ENCODE peak calls at places on chromosomes 12 and 14, in four cellular contexts. L is omental fat pad, Q is cardiac muscle cell, U is upper lobe of left lung. P is an unnamed sample.
A peak's percentile ranks its signal among the peaks of the same experiment; 100 is the strongest.

GRCh38 chr14:83355609-83356008 is 1822.0 kb upstream of the SEL1L start:
- DNase-seq in L (no peak), Q (no peak), U (no peak), P (no peak)

GRCh38 chr14:30194769-30195168 is 267.1 kb upstream of the PRKD1 start:
- DNase-seq in L (no peak), Q (no peak), U (no peak), P (no peak)

GRCh38 chr12:120628919-120629318 is 11.5 kb upstream of the CABP1 start:
- DNase-seq in L (no peak), Q (peak; percentile 64), U (no peak), P (peak; percentile 63)

GRCh38 chr12:87848248-87848868 is 180.8 kb downstream of the C12orf50 start:
- DNase-seq in L (no peak), Q (peak; percentile 72), U (no peak), P (no peak)

GRCh38 chr14:39217214-39217879 is 16.4 kb upstream of the MIA2 start:
- DNase-seq in L (no peak), Q (no peak), U (no peak), P (no peak)

GRCh38 chr14:105470812-105471771 is 3.5 kb upstream of the CRIP2 start:
- DNase-seq in L (no peak), Q (peak; percentile 97), U (peak; percentile 84), P (no peak)

GRCh38 chr14:95526483-95527391 is 8.1 kb upstream of the GLRX5 start:
- DNase-seq in L (no peak), Q (no peak), U (no peak), P (no peak)

GRCh38 chr14:73418227-73418626 is 40.1 kb downstream of the NUMB start:
- DNase-seq in L (no peak), Q (no peak), U (no peak), P (no peak)

GRCh38 chr12:105820407-105821140 is 318.2 kb downstream of the NUAK1 start:
- DNase-seq in L (no peak), Q (no peak), U (no peak), P (no peak)

GRCh38 chr12:64609543-64610091 is 678 bp upstream of the RASSF3 start:
- DNase-seq in L (no peak), Q (peak; percentile 19), U (no peak), P (no peak)

GRCh38 chr14:70809238-70810214 is at the start of gene MAP3K9:
- DNase-seq in L (peak; percentile 64), Q (peak; percentile 99), U (peak; percentile 98), P (peak; percentile 89)

GRCh38 chr12:119096429-119097202 is 82.1 kb upstream of the HSPB8 start:
- DNase-seq in L (no peak), Q (peak; percentile 41), U (no peak), P (no peak)

GRCh38 chr12:76024102-76024781 is 7.3 kb downstream of the PHLDA1 start:
- DNase-seq in L (no peak), Q (no peak), U (no peak), P (no peak)

GRCh38 chr14:74263181-74263580 is 23.9 kb downstream of the VSX2 start:
- DNase-seq in L (no peak), Q (no peak), U (no peak), P (peak; percentile 3)

GRCh38 chr12:120367252-120367923 is 1.6 kb downstream of the MSI1 start:
- DNase-seq in L (no peak), Q (peak; percentile 62), U (no peak), P (no peak)

GRCh38 chr14:31939934-31940333 is 137.2 kb upstream of the ARHGAP5 start:
- DNase-seq in L (no peak), Q (no peak), U (no peak), P (no peak)

GRCh38 chr14:69226178-69226577 is 33.8 kb upstream of the GALNT16 start:
- DNase-seq in L (no peak), Q (peak; percentile 65), U (no peak), P (no peak)

GRCh38 chr12:104994301-104994700 is 8.2 kb downstream of the NOPCHAP1 start:
- DNase-seq in L (no peak), Q (no peak), U (no peak), P (no peak)

GRCh38 chr14:104876251-104876699 is 11.2 kb downstream of the CEP170B start:
- DNase-seq in L (no peak), Q (no peak), U (peak; percentile 24), P (no peak)

GRCh38 chr12:28086521-28086920 is 103.7 kb upstream of the CCDC91 start:
- DNase-seq in L (no peak), Q (no peak), U (no peak), P (no peak)

GRCh38 chr12:59389968-59390576 is 205.8 kb upstream of the SLC16A7 start:
- DNase-seq in L (no peak), Q (no peak), U (no peak), P (peak; percentile 33)